ENCODE peak calls at places on chromosomes 1 and 21, in seven cellular contexts. C is posterior cingulate gyrus; Q is HEK293T; M is Panc1; U is Calu3; N is cerebellar cortex; G is activated CD4-positive, alpha-beta T cell treated with anti-CD3 and anti-CD28 coated beads for 48 hours. V is an unnamed sample.

GRCh38 chr1:117683571-117684285 is 77.9 kb downstream of the TENT5C start:
- DNase-seq in G (no peak), N (no peak), U (no peak), M (no peak), C (no peak), Q (no peak), V (no peak)

GRCh38 chr1:57164584-57164983 is 198.8 kb upstream of the C8B start:
- DNase-seq in U (no peak), G (no peak), Q (no peak), M (no peak), N (no peak), C (no peak), V (no peak)

GRCh38 chr1:241957692-241958494 is at the start of gene BECN2:
- DNase-seq in C (no peak), Q (no peak), M (no peak), G (no peak), U (no peak), N (no peak), V (no peak)

GRCh38 chr1:221987860-221988520 is 246.1 kb upstream of the DUSP10 start:
- DNase-seq in U (no peak), G (no peak), N (no peak), M (no peak), C (no peak), Q (no peak), V (no peak)

GRCh38 chr1:181150273-181150672 is 61.8 kb downstream of the IER5 start:
- DNase-seq in N (no peak), Q (no peak), M (no peak), C (no peak), G (no peak), U (no peak), V (no peak)

GRCh38 chr1:212678456-212679410 is 20.9 kb downstream of the BATF3 start:
- DNase-seq in G (peak; percentile 59), C (no peak), N (no peak), U (no peak), Q (no peak), M (no peak), V (no peak)

GRCh38 chr1:150161747-150162581 is 12.2 kb downstream of the PLEKHO1 start:
- DNase-seq in C (no peak), M (no peak), U (no peak), N (peak; percentile 79), G (no peak), Q (no peak), V (no peak)

GRCh38 chr1:100799954-100800612 is 80.5 kb downstream of the VCAM1 start:
- DNase-seq in M (no peak), C (no peak), G (no peak), Q (no peak), U (no peak), N (no peak), V (no peak)

GRCh38 chr1:203039609-203040517 is 13.6 kb downstream of the PPFIA4 start:
- DNase-seq in C (no peak), G (peak; percentile 29), U (peak; percentile 26), M (no peak), Q (peak; percentile 69), N (no peak), V (peak; percentile 32)

GRCh38 chr1:58587667-58588066 is 10.6 kb upstream of the TACSTD2 start:
- DNase-seq in C (no peak), Q (no peak), N (no peak), U (no peak), M (no peak), G (no peak), V (no peak)

GRCh38 chr1:63915121-63915520 is 141.3 kb downstream of the ROR1 start:
- DNase-seq in C (no peak), G (no peak), N (no peak), M (no peak), U (no peak), Q (no peak), V (no peak)

GRCh38 chr1:219340796-219341195 is 167.1 kb downstream of the LYPLAL1 start:
- DNase-seq in U (no peak), M (no peak), C (no peak), G (no peak), Q (no peak), N (no peak), V (no peak)

GRCh38 chr1:78096976-78097375 is 51.2 kb downstream of the GIPC2 start:
- DNase-seq in U (no peak), M (no peak), N (no peak), C (no peak), Q (no peak), G (no peak), V (no peak)

GRCh38 chr1:162276493-162276892 is 100.2 kb downstream of the SPATA46 start:
- DNase-seq in G (no peak), Q (peak; percentile 49), M (peak; percentile 10), U (peak; percentile 32), N (peak; percentile 35), C (no peak), V (no peak)

GRCh38 chr1:3471356-3472087 is 17.1 kb downstream of the ARHGEF16 start:
- DNase-seq in N (peak; percentile 24), Q (no peak), C (peak; percentile 39), U (no peak), M (no peak), G (no peak), V (no peak)

GRCh38 chr1:226838456-226838855 is 32.0 kb upstream of the PSEN2 start:
- DNase-seq in U (no peak), G (no peak), C (no peak), M (no peak), N (no peak), Q (no peak), V (no peak)

GRCh38 chr1:18203645-18204044 is 96.0 kb downstream of the IGSF21 start:
- DNase-seq in C (no peak), Q (no peak), U (no peak), G (no peak), N (no peak), M (no peak), V (no peak)

GRCh38 chr1:219801433-219801832 is 126.9 kb downstream of the SLC30A10 start:
- DNase-seq in N (no peak), G (no peak), U (no peak), M (no peak), Q (no peak), C (no peak), V (no peak)

GRCh38 chr1:31013187-31013864 is 52.2 kb downstream of the PUM1 start:
- DNase-seq in Q (no peak), M (no peak), N (no peak), G (no peak), C (no peak), U (peak; percentile 12), V (no peak)

GRCh38 chr1:79193211-79194079 is 186.9 kb upstream of the ADGRL4 start:
- DNase-seq in G (no peak), U (peak; percentile 28), Q (no peak), M (peak; percentile 73), C (no peak), N (no peak), V (no peak)

GRCh38 chr1:225888898-225889690 is at the start of gene LEFTY1:
- DNase-seq in M (no peak), N (no peak), C (no peak), U (no peak), Q (no peak), G (no peak), V (no peak)

GRCh38 chr1:214281030-214281901 is at the start of gene SMYD2:
- DNase-seq in G (peak; percentile 76), M (no peak), Q (peak; percentile 83), N (peak; percentile 68), U (peak; percentile 82), C (peak; percentile 61), V (peak; percentile 28)

GRCh38 chr21:41447356-41447755 is 21.3 kb downstream of the MX1 start:
- DNase-seq in U (no peak), Q (no peak), G (no peak), N (no peak), C (no peak), M (no peak), V (no peak)

GRCh38 chr1:204453141-204453772 is 41.3 kb downstream of the PIK3C2B start:
- DNase-seq in N (no peak), G (peak; percentile 67), C (no peak), M (no peak), Q (no peak), U (no peak), V (no peak)

GRCh38 chr21:27480841-27481261 is 514.0 kb upstream of the ADAMTS5 start:
- DNase-seq in N (no peak), M (no peak), C (no peak), G (no peak), Q (no peak), U (peak; percentile 37), V (no peak)

GRCh38 chr1:156033011-156033410 is 12.3 kb upstream of the SSR2 start:
- DNase-seq in C (no peak), G (no peak), M (no peak), U (no peak), N (peak; percentile 28), Q (no peak), V (no peak)

GRCh38 chr1:110787328-110788071 is 85.4 kb upstream of the CD53 start:
- DNase-seq in M (no peak), U (no peak), C (no peak), G (peak; percentile 21), N (no peak), Q (no peak), V (no peak)

GRCh38 chr1:184753608-184754478 is 815 bp downstream of the EDEM3 start:
- DNase-seq in N (peak; percentile 22), M (no peak), U (peak; percentile 48), G (peak; percentile 60), Q (peak; percentile 60), C (peak; percentile 9), V (no peak)